ENCODE peak calls at places on chromosomes 2 and 18, in ten cellular contexts. One of them, this sample, is unnamed.

GRCh38 chr2:209383212-209383611 is 40.6 kb upstream of the MAP2 start:
- DNase-seq in neural progenitor cell: no peak
- DNase-seq in foreskin fibroblast: peak
- DNase-seq in transverse colon: no peak
- DNase-seq in GM12865: no peak
- DNase-seq in left ventricle myocardium inferior: no peak
- DNase-seq in tibial artery: no peak
- DNase-seq in AG04450: peak
- DNase-seq in IMR-90: peak
- DNase-seq in fibroblast of the aortic adventitia: peak
- DNase-seq in this sample: peak

GRCh38 chr2:11778923-11779757 is 32.7 kb downstream of the LPIN1 start:
- DNase-seq in neural progenitor cell: peak
- DNase-seq in foreskin fibroblast: peak
- DNase-seq in transverse colon: peak
- DNase-seq in GM12865: peak
- DNase-seq in left ventricle myocardium inferior: peak
- DNase-seq in tibial artery: peak
- DNase-seq in AG04450: no peak
- DNase-seq in IMR-90: peak
- DNase-seq in fibroblast of the aortic adventitia: peak
- DNase-seq in this sample: peak

GRCh38 chr2:42125887-42126594 is 43.1 kb upstream of the EML4 start:
- DNase-seq in neural progenitor cell: peak
- DNase-seq in foreskin fibroblast: no peak
- DNase-seq in transverse colon: peak
- DNase-seq in GM12865: peak
- DNase-seq in left ventricle myocardium inferior: no peak
- DNase-seq in tibial artery: no peak
- DNase-seq in AG04450: no peak
- DNase-seq in IMR-90: no peak
- DNase-seq in fibroblast of the aortic adventitia: peak
- DNase-seq in this sample: no peak

GRCh38 chr2:47617028-47617427 is 165.9 kb upstream of the MSH6 start:
- DNase-seq in neural progenitor cell: peak
- DNase-seq in foreskin fibroblast: no peak
- DNase-seq in transverse colon: no peak
- DNase-seq in GM12865: no peak
- DNase-seq in left ventricle myocardium inferior: no peak
- DNase-seq in tibial artery: no peak
- DNase-seq in AG04450: no peak
- DNase-seq in IMR-90: no peak
- DNase-seq in fibroblast of the aortic adventitia: no peak
- DNase-seq in this sample: no peak

GRCh38 chr2:62897187-62897827 is 153.3 kb upstream of the OTX1 start:
- DNase-seq in neural progenitor cell: no peak
- DNase-seq in foreskin fibroblast: no peak
- DNase-seq in transverse colon: no peak
- DNase-seq in GM12865: no peak
- DNase-seq in left ventricle myocardium inferior: no peak
- DNase-seq in tibial artery: no peak
- DNase-seq in AG04450: no peak
- DNase-seq in IMR-90: peak
- DNase-seq in fibroblast of the aortic adventitia: no peak
- DNase-seq in this sample: no peak

GRCh38 chr2:52668752-52669151 is 1098.9 kb upstream of the CHAC2 start:
- DNase-seq in neural progenitor cell: no peak
- DNase-seq in foreskin fibroblast: no peak
- DNase-seq in transverse colon: no peak
- DNase-seq in GM12865: no peak
- DNase-seq in left ventricle myocardium inferior: no peak
- DNase-seq in tibial artery: no peak
- DNase-seq in AG04450: no peak
- DNase-seq in IMR-90: no peak
- DNase-seq in fibroblast of the aortic adventitia: no peak
- DNase-seq in this sample: no peak

GRCh38 chr2:26540977-26541376 is 63.1 kb upstream of the OTOF start:
- DNase-seq in neural progenitor cell: no peak
- DNase-seq in foreskin fibroblast: no peak
- DNase-seq in transverse colon: no peak
- DNase-seq in GM12865: no peak
- DNase-seq in left ventricle myocardium inferior: no peak
- DNase-seq in tibial artery: peak
- DNase-seq in AG04450: no peak
- DNase-seq in IMR-90: no peak
- DNase-seq in fibroblast of the aortic adventitia: no peak
- DNase-seq in this sample: no peak

GRCh38 chr2:225040862-225041209 is 1.4 kb downstream of the DOCK10 start:
- DNase-seq in neural progenitor cell: peak
- DNase-seq in foreskin fibroblast: peak
- DNase-seq in transverse colon: peak
- DNase-seq in GM12865: peak
- DNase-seq in left ventricle myocardium inferior: no peak
- DNase-seq in tibial artery: no peak
- DNase-seq in AG04450: no peak
- DNase-seq in IMR-90: peak
- DNase-seq in fibroblast of the aortic adventitia: no peak
- DNase-seq in this sample: peak

GRCh38 chr2:48852938-48853337 is 97.4 kb upstream of the LHCGR start:
- DNase-seq in neural progenitor cell: no peak
- DNase-seq in foreskin fibroblast: peak
- DNase-seq in transverse colon: no peak
- DNase-seq in GM12865: no peak
- DNase-seq in left ventricle myocardium inferior: no peak
- DNase-seq in tibial artery: no peak
- DNase-seq in AG04450: peak
- DNase-seq in IMR-90: peak
- DNase-seq in fibroblast of the aortic adventitia: no peak
- DNase-seq in this sample: peak

GRCh38 chr2:38709515-38710194 is 41.5 kb downstream of the SRSF7 start:
- DNase-seq in neural progenitor cell: no peak
- DNase-seq in foreskin fibroblast: no peak
- DNase-seq in transverse colon: no peak
- DNase-seq in GM12865: peak
- DNase-seq in left ventricle myocardium inferior: no peak
- DNase-seq in tibial artery: peak
- DNase-seq in AG04450: no peak
- DNase-seq in IMR-90: no peak
- DNase-seq in fibroblast of the aortic adventitia: no peak
- DNase-seq in this sample: no peak

GRCh38 chr2:10497797-10498251 is 49.7 kb upstream of the ODC1 start:
- DNase-seq in neural progenitor cell: no peak
- DNase-seq in foreskin fibroblast: peak
- DNase-seq in transverse colon: peak
- DNase-seq in GM12865: no peak
- DNase-seq in left ventricle myocardium inferior: peak
- DNase-seq in tibial artery: no peak
- DNase-seq in AG04450: no peak
- DNase-seq in IMR-90: peak
- DNase-seq in fibroblast of the aortic adventitia: peak
- DNase-seq in this sample: peak

GRCh38 chr2:64750817-64751285 is 97.1 kb upstream of the SERTAD2 start:
- DNase-seq in neural progenitor cell: peak
- DNase-seq in foreskin fibroblast: peak
- DNase-seq in transverse colon: peak
- DNase-seq in GM12865: peak
- DNase-seq in left ventricle myocardium inferior: peak
- DNase-seq in tibial artery: peak
- DNase-seq in AG04450: peak
- DNase-seq in IMR-90: peak
- DNase-seq in fibroblast of the aortic adventitia: no peak
- DNase-seq in this sample: peak

GRCh38 chr18:26863122-26863879 is 2.2 kb downstream of the AQP4 start:
- DNase-seq in neural progenitor cell: peak
- DNase-seq in foreskin fibroblast: peak
- DNase-seq in transverse colon: peak
- DNase-seq in GM12865: no peak
- DNase-seq in left ventricle myocardium inferior: peak
- DNase-seq in tibial artery: no peak
- DNase-seq in AG04450: no peak
- DNase-seq in IMR-90: no peak
- DNase-seq in fibroblast of the aortic adventitia: no peak
- DNase-seq in this sample: no peak

GRCh38 chr2:241833101-241833937 is 24.3 kb downstream of the NEU4 start:
- DNase-seq in neural progenitor cell: no peak
- DNase-seq in foreskin fibroblast: peak
- DNase-seq in transverse colon: no peak
- DNase-seq in GM12865: no peak
- DNase-seq in left ventricle myocardium inferior: no peak
- DNase-seq in tibial artery: no peak
- DNase-seq in AG04450: peak
- DNase-seq in IMR-90: peak
- DNase-seq in fibroblast of the aortic adventitia: peak
- DNase-seq in this sample: no peak

GRCh38 chr2:240713071-240713927 is 21.6 kb downstream of the AQP12A start:
- DNase-seq in neural progenitor cell: no peak
- DNase-seq in foreskin fibroblast: no peak
- DNase-seq in transverse colon: no peak
- DNase-seq in GM12865: no peak
- DNase-seq in left ventricle myocardium inferior: no peak
- DNase-seq in tibial artery: no peak
- DNase-seq in AG04450: no peak
- DNase-seq in IMR-90: no peak
- DNase-seq in fibroblast of the aortic adventitia: no peak
- DNase-seq in this sample: no peak

GRCh38 chr18:43789234-43790000 is 512.1 kb upstream of the SYT4 start:
- DNase-seq in neural progenitor cell: peak
- DNase-seq in foreskin fibroblast: peak
- DNase-seq in transverse colon: no peak
- DNase-seq in GM12865: no peak
- DNase-seq in left ventricle myocardium inferior: no peak
- DNase-seq in tibial artery: no peak
- DNase-seq in AG04450: no peak
- DNase-seq in IMR-90: no peak
- DNase-seq in fibroblast of the aortic adventitia: peak
- DNase-seq in this sample: peak
- H3K4me3 ChIP-seq in neural progenitor cell: no peak
- H3K4me3 ChIP-seq in foreskin fibroblast: no peak
- H3K4me3 ChIP-seq in transverse colon: no peak
- H3K4me3 ChIP-seq in GM12865: no peak
- H3K4me3 ChIP-seq in left ventricle myocardium inferior: no peak
- H3K4me3 ChIP-seq in tibial artery: no peak
- H3K4me3 ChIP-seq in AG04450: no peak
- H3K4me3 ChIP-seq in IMR-90: no peak
- H3K4me3 ChIP-seq in fibroblast of the aortic adventitia: no peak
- H3K4me3 ChIP-seq in this sample: no peak

DNA sequence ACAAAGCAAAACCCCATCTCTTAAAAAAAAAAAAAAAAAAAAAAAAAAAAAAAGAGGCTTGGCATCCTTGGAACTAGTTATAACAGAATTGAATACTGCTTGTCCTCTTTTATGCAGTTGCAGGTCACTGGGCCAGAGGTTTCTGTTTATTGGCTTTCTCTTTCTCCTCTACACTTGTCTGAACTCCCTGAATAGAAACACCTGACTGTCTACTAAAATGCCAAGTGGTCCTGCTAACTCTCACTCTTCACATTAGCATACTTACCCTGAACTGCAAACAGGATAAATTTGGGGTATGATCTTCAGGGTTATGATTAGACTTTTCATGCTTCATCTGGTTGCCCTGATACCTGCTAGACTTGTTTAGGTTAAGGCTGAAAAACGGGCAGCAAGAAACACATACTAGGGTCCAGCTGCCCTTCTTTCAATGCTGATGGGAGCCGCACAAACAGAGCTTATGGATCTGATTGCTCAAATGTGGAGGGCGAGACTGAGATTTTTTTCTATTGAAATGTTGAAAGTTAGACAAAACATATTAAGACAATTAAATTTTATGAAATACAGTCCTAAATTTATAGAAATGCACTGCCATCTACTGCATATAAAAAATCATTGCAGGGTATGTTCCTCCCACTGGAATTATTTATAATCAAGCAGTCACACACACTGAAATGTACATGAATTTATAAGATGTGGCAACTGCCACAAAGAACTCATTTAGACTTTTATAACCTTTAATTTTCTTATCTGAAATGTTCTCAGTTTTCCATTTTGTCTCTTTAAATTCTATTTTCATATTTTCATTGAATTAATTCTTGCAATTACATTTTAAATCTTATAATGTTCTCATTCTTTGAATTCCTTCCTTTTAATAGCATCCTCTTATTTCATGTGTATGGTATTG is 40.8 kb downstream of the GTF3C3 start:
- DNase-seq in neural progenitor cell: no peak
- DNase-seq in foreskin fibroblast: peak
- DNase-seq in transverse colon: no peak
- DNase-seq in GM12865: no peak
- DNase-seq in left ventricle myocardium inferior: no peak
- DNase-seq in tibial artery: no peak
- DNase-seq in AG04450: no peak
- DNase-seq in IMR-90: peak
- DNase-seq in fibroblast of the aortic adventitia: peak
- DNase-seq in this sample: peak
- TF ChIP-seq CTCF in neural progenitor cell: peak
- TF ChIP-seq CTCF in foreskin fibroblast: peak
- TF ChIP-seq CTCF in transverse colon: peak
- TF ChIP-seq CTCF in GM12865: no peak
- TF ChIP-seq CTCF in left ventricle myocardium inferior: peak
- TF ChIP-seq CTCF in tibial artery: peak
- TF ChIP-seq CTCF in AG04450: peak
- TF ChIP-seq CTCF in IMR-90: peak
- TF ChIP-seq CTCF in fibroblast of the aortic adventitia: peak
- TF ChIP-seq CTCF in this sample: peak

GRCh38 chr2:202642567-202642966 is 7.8 kb downstream of the FAM117B start:
- DNase-seq in neural progenitor cell: no peak
- DNase-seq in foreskin fibroblast: no peak
- DNase-seq in transverse colon: no peak
- DNase-seq in GM12865: no peak
- DNase-seq in left ventricle myocardium inferior: no peak
- DNase-seq in tibial artery: no peak
- DNase-seq in AG04450: no peak
- DNase-seq in IMR-90: no peak
- DNase-seq in fibroblast of the aortic adventitia: no peak
- DNase-seq in this sample: no peak
- H3K4me3 ChIP-seq in neural progenitor cell: no peak
- H3K4me3 ChIP-seq in foreskin fibroblast: no peak
- H3K4me3 ChIP-seq in transverse colon: no peak
- H3K4me3 ChIP-seq in GM12865: no peak
- H3K4me3 ChIP-seq in left ventricle myocardium inferior: no peak
- H3K4me3 ChIP-seq in tibial artery: no peak
- H3K4me3 ChIP-seq in AG04450: no peak
- H3K4me3 ChIP-seq in IMR-90: no peak
- H3K4me3 ChIP-seq in fibroblast of the aortic adventitia: no peak
- H3K4me3 ChIP-seq in this sample: no peak

GRCh38 chr2:211027976-211028375 is 471.6 kb downstream of the CPS1 start:
- DNase-seq in neural progenitor cell: no peak
- DNase-seq in foreskin fibroblast: no peak
- DNase-seq in transverse colon: no peak
- DNase-seq in GM12865: no peak
- DNase-seq in left ventricle myocardium inferior: no peak
- DNase-seq in tibial artery: no peak
- DNase-seq in AG04450: no peak
- DNase-seq in IMR-90: no peak
- DNase-seq in fibroblast of the aortic adventitia: no peak
- DNase-seq in this sample: no peak

GRCh38 chr2:211035548-211036185 is 479.3 kb downstream of the CPS1 start:
- DNase-seq in neural progenitor cell: peak
- DNase-seq in foreskin fibroblast: no peak
- DNase-seq in transverse colon: no peak
- DNase-seq in GM12865: peak
- DNase-seq in left ventricle myocardium inferior: no peak
- DNase-seq in tibial artery: no peak
- DNase-seq in AG04450: no peak
- DNase-seq in IMR-90: peak
- DNase-seq in fibroblast of the aortic adventitia: peak
- DNase-seq in this sample: peak

GRCh38 chr2:211033765-211034164 is 477.4 kb downstream of the CPS1 start:
- DNase-seq in neural progenitor cell: peak
- DNase-seq in foreskin fibroblast: no peak
- DNase-seq in transverse colon: no peak
- DNase-seq in GM12865: no peak
- DNase-seq in left ventricle myocardium inferior: no peak
- DNase-seq in tibial artery: no peak
- DNase-seq in AG04450: no peak
- DNase-seq in IMR-90: no peak
- DNase-seq in fibroblast of the aortic adventitia: peak
- DNase-seq in this sample: no peak
- TF ChIP-seq CTCF in neural progenitor cell: peak
- TF ChIP-seq CTCF in foreskin fibroblast: no peak
- TF ChIP-seq CTCF in transverse colon: no peak
- TF ChIP-seq CTCF in GM12865: peak
- TF ChIP-seq CTCF in left ventricle myocardium inferior: peak
- TF ChIP-seq CTCF in tibial artery: peak
- TF ChIP-seq CTCF in AG04450: peak
- TF ChIP-seq CTCF in IMR-90: no peak
- TF ChIP-seq CTCF in fibroblast of the aortic adventitia: peak
- TF ChIP-seq CTCF in this sample: peak